ENCODE peak calls at places on chromosome X, in four cellular contexts. K is nephron progenitor cell; Y is activated naive CD4-positive, alpha-beta T cell treated with Interleukin-2 at 50 U/mL for 16 hours; Q is stimulated activated CD4-positive, alpha-beta T cell treated with anti-CD3 and anti-CD28 coated beads, Interleukin-12 subunit alpha, Interleukin-12 subunit beta, amount 100 ng/mL, for 48 hours. T is an unnamed sample.

GRCh38 chrX:1661048-1661921 is 46.4 kb downstream of the ASMT start:
- DNase-seq in K (peak), Q (peak), Y (peak), T (no peak)

GRCh38 chrX:54843050-54843449 is 35.5 kb downstream of the MAGED2 start:
- DNase-seq in Y (no peak), Q (no peak), K (no peak), T (no peak)

GRCh38 chrX:7132335-7133035 is 15.0 kb upstream of the STS start:
- DNase-seq in Q (peak), Y (peak), K (peak), T (peak)

GRCh38 chrX:73916489-73916888 is 353.5 kb downstream of the CHIC1 start:
- DNase-seq in Y (no peak), K (no peak), Q (no peak), T (no peak)

GRCh38 chrX:64093761-64094160 is 111.7 kb downstream of the AMER1 start:
- DNase-seq in K (peak), Q (no peak), Y (no peak), T (no peak)

GRCh38 chrX:132984058-132984650 is 25.7 kb upstream of the HS6ST2 start:
- DNase-seq in Q (no peak), K (no peak), Y (no peak), T (no peak)

GRCh38 chrX:35919536-35920309 is at the start of gene CFAP47:
- DNase-seq in Q (no peak), K (peak), Y (no peak), T (no peak)

GRCh38 chrX:131277543-131278115 is 11.5 kb downstream of the IGSF1 start:
- DNase-seq in Y (no peak), K (peak), Q (no peak), T (no peak)

GRCh38 chrX:107729558-107730297 is 45.9 kb downstream of the TSC22D3 start:
- DNase-seq in Q (no peak), Y (peak), K (peak), T (no peak)

GRCh38 chrX:44872319-44872816 is 620 bp upstream of the KDM6A start:
- DNase-seq in Q (peak), K (no peak), Y (peak), T (no peak)

GRCh38 chrX:150548684-150549083 is 19.7 kb upstream of the MTM1 start:
- DNase-seq in Q (no peak), K (no peak), Y (peak), T (no peak)

GRCh38 chrX:318068-318738 is 393 bp downstream of the GTPBP6 start:
- DNase-seq in Q (peak), Y (peak), K (peak), T (peak)

GRCh38 chrX:1491851-1492349 is 39.2 kb upstream of the ASMTL start:
- DNase-seq in Q (peak), K (peak), Y (peak), T (no peak)

GRCh38 chrX:71103110-71103983 is 3.2 kb downstream of the CXorf65 start:
- DNase-seq in K (peak), Q (peak), Y (peak), T (peak)

GRCh38 chrX:95058815-95059214 is 1384.8 kb downstream of the FAM133A start:
- DNase-seq in K (no peak), Q (no peak), Y (no peak), T (no peak)

GRCh38 chrX:132631579-132632232 is 142.9 kb upstream of the MBNL3 start:
- DNase-seq in Y (no peak), Q (no peak), K (peak), T (no peak)

GRCh38 chrX:111869639-111870034 is 6.3 kb upstream of the TRPC5OS start:
- DNase-seq in Q (peak), Y (no peak), K (peak), T (no peak)